ENCODE peak calls at places on chromosomes 16 and 17, in six cellular contexts. One of them, this sample, is unnamed.

GRCh38 chr17:54760836-54761235 is 139.8 kb upstream of the TOM1L1 start:
- DNase-seq in H1: no peak
- DNase-seq in IMR-90: no peak
- DNase-seq in neuronal stem cell: no peak
- DNase-seq in trophoblast cell: no peak
- DNase-seq in H9: no peak
- DNase-seq in this sample: no peak

GRCh38 chr16:19605701-19606100 is 50.2 kb downstream of the VPS35L start:
- DNase-seq in H9: no peak
- DNase-seq in neuronal stem cell: no peak
- DNase-seq in H1: no peak
- DNase-seq in trophoblast cell: peak
- DNase-seq in IMR-90: no peak
- DNase-seq in this sample: no peak

GRCh38 chr17:58376472-58376921 is 24.5 kb upstream of the SUPT4H1 start:
- DNase-seq in neuronal stem cell: no peak
- DNase-seq in IMR-90: no peak
- DNase-seq in H9: peak
- DNase-seq in trophoblast cell: no peak
- DNase-seq in H1: no peak
- DNase-seq in this sample: no peak

GRCh38 chr17:28549274-28550132 is 2.9 kb downstream of the UNC119 start:
- DNase-seq in trophoblast cell: no peak
- DNase-seq in H9: no peak
- DNase-seq in H1: no peak
- DNase-seq in neuronal stem cell: no peak
- DNase-seq in IMR-90: no peak
- DNase-seq in this sample: no peak

GRCh38 chr17:35923609-35924114 is 6.9 kb downstream of the RDM1 start:
- DNase-seq in IMR-90: no peak
- DNase-seq in H9: no peak
- DNase-seq in neuronal stem cell: no peak
- DNase-seq in H1: no peak
- DNase-seq in trophoblast cell: no peak
- DNase-seq in this sample: no peak

GRCh38 chr17:30323895-30324319 is 9.9 kb downstream of the TMIGD1 start:
- DNase-seq in IMR-90: no peak
- DNase-seq in trophoblast cell: no peak
- DNase-seq in neuronal stem cell: no peak
- DNase-seq in H9: no peak
- DNase-seq in H1: no peak
- DNase-seq in this sample: no peak

GRCh38 chr17:73609688-73610210 is 34.5 kb downstream of the SDK2 start:
- DNase-seq in neuronal stem cell: no peak
- DNase-seq in IMR-90: no peak
- DNase-seq in H9: no peak
- DNase-seq in H1: no peak
- DNase-seq in trophoblast cell: no peak
- DNase-seq in this sample: no peak

GRCh38 chr16:4301968-4302367 is 13.9 kb upstream of the GLIS2 start:
- DNase-seq in H9: no peak
- DNase-seq in neuronal stem cell: no peak
- DNase-seq in IMR-90: no peak
- DNase-seq in trophoblast cell: peak
- DNase-seq in H1: no peak
- DNase-seq in this sample: no peak

GRCh38 chr17:73600103-73600871 is 44.0 kb downstream of the SDK2 start:
- DNase-seq in H9: no peak
- DNase-seq in trophoblast cell: no peak
- DNase-seq in H1: no peak
- DNase-seq in IMR-90: no peak
- DNase-seq in neuronal stem cell: no peak
- DNase-seq in this sample: no peak

GRCh38 chr17:34307110-34307509 is 12.1 kb upstream of the CCL8 start:
- DNase-seq in H9: no peak
- DNase-seq in H1: no peak
- DNase-seq in neuronal stem cell: no peak
- DNase-seq in IMR-90: peak
- DNase-seq in trophoblast cell: peak
- DNase-seq in this sample: peak

GRCh38 chr16:71883193-71883848 is 661 bp downstream of the ZNF821 start:
- DNase-seq in IMR-90: peak
- DNase-seq in neuronal stem cell: peak
- DNase-seq in H1: no peak
- DNase-seq in trophoblast cell: peak
- DNase-seq in H9: peak
- DNase-seq in this sample: peak

GRCh38 chr17:75154195-75155106 is at the start of gene JPT1:
- DNase-seq in trophoblast cell: peak
- DNase-seq in H9: peak
- DNase-seq in H1: peak
- DNase-seq in IMR-90: peak
- DNase-seq in neuronal stem cell: peak
- DNase-seq in this sample: peak
- H4K8ac ChIP-seq in trophoblast cell: peak
- H4K8ac ChIP-seq in H9: no peak
- H4K8ac ChIP-seq in H1: peak
- H4K8ac ChIP-seq in IMR-90: peak
- H4K8ac ChIP-seq in neuronal stem cell: no peak
- H4K8ac ChIP-seq in this sample: peak

DNA sequence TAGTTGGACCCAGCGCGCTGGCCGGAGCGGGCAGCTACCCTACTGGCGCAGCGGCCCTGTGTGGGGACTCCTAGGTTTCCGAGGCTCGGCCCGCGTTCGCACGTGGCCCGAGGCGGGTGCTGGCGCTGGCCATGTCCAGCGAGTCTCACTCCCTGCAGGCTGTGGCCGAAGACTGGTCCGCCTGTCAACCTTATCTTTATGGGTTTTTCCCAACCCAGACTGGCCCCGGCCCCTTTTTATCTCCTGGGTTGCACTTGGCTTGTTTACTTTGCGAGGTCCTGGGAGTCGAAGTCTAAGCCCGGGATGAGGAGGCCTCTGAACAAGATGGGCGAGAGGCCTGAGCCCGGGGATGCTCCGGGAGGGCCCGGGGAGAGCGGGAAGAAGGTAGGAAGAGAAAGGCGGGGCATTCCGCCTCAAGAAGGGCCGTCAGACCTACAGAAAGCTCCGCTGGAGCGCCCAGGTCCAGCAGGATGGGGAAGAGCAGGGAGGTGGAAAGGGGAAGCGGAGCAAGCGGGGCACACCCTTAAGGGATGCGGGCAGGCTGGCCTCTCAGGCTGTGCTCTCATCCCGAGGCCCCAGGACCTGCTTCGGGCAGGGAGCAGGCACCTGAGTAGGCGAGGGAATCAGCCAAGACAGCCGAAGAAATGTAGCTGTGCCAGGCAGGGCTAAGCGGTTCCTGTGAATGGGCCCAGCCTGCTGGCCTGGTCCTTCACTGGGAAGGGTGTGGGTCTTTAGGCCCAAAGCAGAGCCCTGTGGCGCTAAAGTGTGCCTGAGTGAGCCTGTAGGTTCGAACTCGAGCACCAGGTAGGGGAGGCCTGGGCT is 2.9 kb downstream of the TBX4 start:
- DNase-seq in H9: peak
- DNase-seq in H1: no peak
- DNase-seq in IMR-90: no peak
- DNase-seq in trophoblast cell: no peak
- DNase-seq in neuronal stem cell: no peak
- DNase-seq in this sample: no peak
- H3K14ac ChIP-seq in H9: no peak
- H3K14ac ChIP-seq in H1: no peak
- H3K14ac ChIP-seq in IMR-90: no peak
- H3K14ac ChIP-seq in trophoblast cell: no peak
- H3K14ac ChIP-seq in neuronal stem cell: peak
- H3K14ac ChIP-seq in this sample: no peak

GRCh38 chr16:67841816-67842508 is at the start of gene THAP11:
- DNase-seq in H9: peak
- DNase-seq in trophoblast cell: peak
- DNase-seq in IMR-90: peak
- DNase-seq in H1: peak
- DNase-seq in neuronal stem cell: peak
- DNase-seq in this sample: peak
- H4K8ac ChIP-seq in H9: no peak
- H4K8ac ChIP-seq in trophoblast cell: peak
- H4K8ac ChIP-seq in IMR-90: peak
- H4K8ac ChIP-seq in H1: peak
- H4K8ac ChIP-seq in neuronal stem cell: no peak
- H4K8ac ChIP-seq in this sample: peak

GRCh38 chr16:77467929-77468328 is 33.1 kb upstream of the ADAMTS18 start:
- DNase-seq in neuronal stem cell: peak
- DNase-seq in H9: no peak
- DNase-seq in trophoblast cell: no peak
- DNase-seq in IMR-90: no peak
- DNase-seq in H1: no peak
- DNase-seq in this sample: no peak
- H3K14ac ChIP-seq in neuronal stem cell: no peak
- H3K14ac ChIP-seq in H9: no peak
- H3K14ac ChIP-seq in trophoblast cell: no peak
- H3K14ac ChIP-seq in IMR-90: no peak
- H3K14ac ChIP-seq in H1: no peak
- H3K14ac ChIP-seq in this sample: no peak

DNA sequence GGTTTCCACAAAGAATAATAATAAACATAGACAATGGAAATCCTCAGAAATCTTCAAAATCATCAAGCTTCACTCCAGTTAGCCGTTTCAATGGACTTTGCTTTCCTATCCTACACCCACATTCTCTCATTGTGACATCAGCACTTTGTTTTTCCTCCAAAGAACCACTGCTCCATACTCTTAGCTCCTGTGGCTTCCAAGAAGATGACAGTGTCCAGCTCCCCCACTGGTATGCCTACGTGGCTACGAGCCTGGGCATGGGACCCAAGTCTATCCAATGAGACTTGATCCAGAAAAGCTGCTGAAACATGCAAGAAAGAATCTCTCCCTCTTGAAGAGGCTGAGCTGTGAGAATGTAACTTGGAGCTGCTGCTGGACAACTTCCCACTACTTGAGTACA is 9.5 kb downstream of the TOX3 start:
- DNase-seq in trophoblast cell: no peak
- DNase-seq in neuronal stem cell: no peak
- DNase-seq in H1: no peak
- DNase-seq in IMR-90: no peak
- DNase-seq in H9: no peak
- DNase-seq in this sample: no peak
- H4K8ac ChIP-seq in trophoblast cell: no peak
- H4K8ac ChIP-seq in neuronal stem cell: no peak
- H4K8ac ChIP-seq in H1: no peak
- H4K8ac ChIP-seq in IMR-90: no peak
- H4K8ac ChIP-seq in H9: no peak
- H4K8ac ChIP-seq in this sample: no peak

GRCh38 chr17:77734371-77735050 is 224.0 kb upstream of the TNRC6C start:
- DNase-seq in IMR-90: peak
- DNase-seq in trophoblast cell: no peak
- DNase-seq in H9: peak
- DNase-seq in H1: no peak
- DNase-seq in neuronal stem cell: no peak
- DNase-seq in this sample: peak

GRCh38 chr17:77736207-77736600 is 222.3 kb upstream of the TNRC6C start:
- DNase-seq in H1: no peak
- DNase-seq in trophoblast cell: no peak
- DNase-seq in neuronal stem cell: no peak
- DNase-seq in IMR-90: no peak
- DNase-seq in H9: peak
- DNase-seq in this sample: no peak

GRCh38 chr17:77736721-77737120 is 221.8 kb upstream of the TNRC6C start:
- DNase-seq in H1: no peak
- DNase-seq in neuronal stem cell: no peak
- DNase-seq in H9: peak
- DNase-seq in trophoblast cell: no peak
- DNase-seq in IMR-90: no peak
- DNase-seq in this sample: no peak

GRCh38 chr17:77735051-77735340 is 223.5 kb upstream of the TNRC6C start:
- DNase-seq in neuronal stem cell: no peak
- DNase-seq in trophoblast cell: no peak
- DNase-seq in H1: no peak
- DNase-seq in H9: no peak
- DNase-seq in IMR-90: no peak
- DNase-seq in this sample: no peak

DNA sequence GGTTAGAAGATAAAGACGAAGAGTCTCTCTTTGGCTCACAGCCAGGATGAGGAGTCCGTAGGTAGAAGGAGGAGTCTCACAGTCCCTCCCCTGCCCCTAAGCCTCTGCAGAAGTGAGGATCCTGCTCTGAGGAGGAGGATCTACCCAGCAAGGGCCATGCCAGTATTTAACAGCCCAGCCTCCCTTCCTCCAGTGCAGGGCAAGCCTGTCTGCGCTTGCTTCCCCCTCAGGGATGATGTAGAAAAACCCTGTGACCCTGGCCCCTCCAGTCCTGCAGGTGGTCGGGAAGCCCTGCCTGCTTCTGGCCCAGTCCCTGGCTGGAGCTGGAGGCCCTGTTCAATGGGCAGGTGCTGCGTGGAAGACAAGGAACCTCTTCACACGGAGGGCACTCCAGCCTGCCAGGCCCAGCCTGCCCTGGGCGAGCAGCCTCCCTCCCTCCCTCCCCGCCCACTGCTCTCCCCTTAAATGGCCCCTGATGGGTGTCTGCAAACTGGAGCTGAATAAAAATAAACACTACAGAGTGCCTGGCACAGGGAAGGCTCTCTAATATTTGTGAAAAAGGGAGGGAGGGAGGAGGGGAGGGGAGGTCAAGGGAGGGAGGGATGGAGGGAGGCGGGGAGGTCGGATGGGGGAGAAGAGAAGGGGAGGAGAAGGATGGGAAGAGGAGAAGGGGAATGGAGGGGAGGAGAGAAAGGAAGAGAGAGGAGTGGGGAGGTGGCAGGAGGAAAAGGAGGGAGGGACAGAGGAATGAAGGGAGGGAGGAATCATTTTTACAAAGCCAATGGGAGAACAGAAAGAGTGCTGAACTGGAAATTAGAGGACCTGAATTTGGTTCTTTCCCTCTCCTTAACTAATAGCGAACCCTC is 222.9 kb upstream of the TNRC6C start:
- DNase-seq in trophoblast cell: no peak
- DNase-seq in H1: no peak
- DNase-seq in IMR-90: no peak
- DNase-seq in neuronal stem cell: no peak
- DNase-seq in H9: peak
- DNase-seq in this sample: no peak
- H3K14ac ChIP-seq in trophoblast cell: no peak
- H3K14ac ChIP-seq in H1: no peak
- H3K14ac ChIP-seq in IMR-90: no peak
- H3K14ac ChIP-seq in neuronal stem cell: no peak
- H3K14ac ChIP-seq in H9: no peak
- H3K14ac ChIP-seq in this sample: no peak

DNA sequence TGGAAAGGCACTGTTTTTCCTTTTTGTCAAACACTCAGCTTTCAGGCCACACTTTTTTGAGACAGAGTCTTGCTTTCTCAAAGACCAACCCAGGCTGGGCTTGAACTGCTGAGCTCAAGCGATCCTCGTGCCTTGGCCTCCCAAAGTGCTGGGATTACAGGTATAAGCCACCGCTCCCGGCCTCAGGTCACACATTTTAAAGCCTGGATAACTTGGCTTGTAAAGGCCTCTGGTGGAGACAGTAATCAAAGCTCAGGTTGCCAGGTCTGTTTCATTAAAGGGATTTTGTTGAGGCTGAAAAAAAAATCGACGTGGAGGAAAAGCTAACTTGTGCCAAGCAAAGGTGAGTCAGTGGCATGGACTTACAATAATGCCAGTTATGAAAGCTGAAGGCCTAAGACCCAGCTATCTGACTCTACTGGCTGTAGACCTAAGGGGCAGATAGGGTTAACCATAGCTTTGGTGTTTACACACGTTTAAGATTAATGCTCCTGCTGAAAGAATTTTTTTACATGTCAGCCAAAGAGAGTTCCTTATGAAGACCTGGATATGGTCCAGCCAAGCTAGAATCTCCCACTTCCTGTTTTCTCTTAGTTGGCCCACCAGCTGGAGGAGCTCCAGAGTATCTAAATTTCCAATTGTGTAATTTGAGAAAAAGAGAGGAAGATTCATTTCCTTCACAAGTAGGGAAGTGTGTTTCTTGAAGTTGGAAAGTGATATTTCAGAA is 910 bp downstream of the NBR1 start:
- DNase-seq in H1: no peak
- DNase-seq in neuronal stem cell: no peak
- DNase-seq in IMR-90: peak
- DNase-seq in H9: no peak
- DNase-seq in trophoblast cell: peak
- DNase-seq in this sample: peak
- H4K8ac ChIP-seq in H1: no peak
- H4K8ac ChIP-seq in neuronal stem cell: no peak
- H4K8ac ChIP-seq in IMR-90: peak
- H4K8ac ChIP-seq in H9: no peak
- H4K8ac ChIP-seq in trophoblast cell: no peak
- H4K8ac ChIP-seq in this sample: peak

This sample was measured in mesenchymal stem cell.